ENCODE peak calls at places on chromosome 4, in five cellular contexts. One of them, this sample, is unnamed.

GRCh38 chr4:151922306-151922705 is 161.5 kb upstream of the GATB start:
- DNase-seq in SK-N-SH: no peak
- DNase-seq in GM12878: no peak
- DNase-seq in GM12891: no peak
- DNase-seq in K562: no peak
- DNase-seq in this sample: no peak

GRCh38 chr4:61461956-61462355 is 261.8 kb downstream of the ADGRL3 start:
- DNase-seq in K562: no peak
- DNase-seq in GM12878: no peak
- DNase-seq in SK-N-SH: no peak
- DNase-seq in GM12891: no peak
- DNase-seq in this sample: no peak

GRCh38 chr4:41155194-41155830 is 59.0 kb downstream of the APBB2 start:
- DNase-seq in SK-N-SH: no peak
- DNase-seq in GM12878: no peak
- DNase-seq in GM12891: no peak
- DNase-seq in K562: no peak
- DNase-seq in this sample: no peak

GRCh38 chr4:13516315-13516860 is 27.9 kb downstream of the NKX3-2 start:
- DNase-seq in GM12891: no peak
- DNase-seq in K562: no peak
- DNase-seq in GM12878: no peak
- DNase-seq in SK-N-SH: no peak
- DNase-seq in this sample: no peak

GRCh38 chr4:82688091-82688815 is 110.3 kb downstream of the SCD5 start:
- DNase-seq in SK-N-SH: no peak
- DNase-seq in GM12878: peak; percentile 7
- DNase-seq in GM12891: no peak
- DNase-seq in K562: no peak
- DNase-seq in this sample: no peak

GRCh38 chr4:27666943-27667342 is 806.3 kb downstream of the STIM2 start:
- DNase-seq in K562: peak; percentile 3
- DNase-seq in GM12891: no peak
- DNase-seq in SK-N-SH: peak; percentile 3
- DNase-seq in GM12878: no peak
- DNase-seq in this sample: no peak

GRCh38 chr4:109921384-109921808 is 8.7 kb downstream of the EGF start:
- DNase-seq in SK-N-SH: no peak
- DNase-seq in GM12891: no peak
- DNase-seq in K562: no peak
- DNase-seq in GM12878: no peak
- DNase-seq in this sample: no peak

GRCh38 chr4:97105716-97106115 is 1037.6 kb downstream of the STPG2 start:
- DNase-seq in SK-N-SH: no peak
- DNase-seq in K562: no peak
- DNase-seq in GM12878: no peak
- DNase-seq in GM12891: no peak
- DNase-seq in this sample: no peak

GRCh38 chr4:22416403-22416802 is 99.5 kb downstream of the ADGRA3 start:
- DNase-seq in SK-N-SH: no peak
- DNase-seq in GM12878: no peak
- DNase-seq in K562: no peak
- DNase-seq in GM12891: no peak
- DNase-seq in this sample: no peak

GRCh38 chr4:170736710-170737109 is 647.0 kb upstream of the AADAT start:
- DNase-seq in GM12891: no peak
- DNase-seq in SK-N-SH: no peak
- DNase-seq in K562: no peak
- DNase-seq in GM12878: no peak
- DNase-seq in this sample: no peak

GRCh38 chr4:167185465-167185864 is 48.8 kb downstream of the SPOCK3 start:
- DNase-seq in GM12878: no peak
- DNase-seq in K562: no peak
- DNase-seq in SK-N-SH: no peak
- DNase-seq in GM12891: no peak
- DNase-seq in this sample: no peak

GRCh38 chr4:111781611-111782010 is 363.6 kb upstream of the FAM241A start:
- DNase-seq in GM12878: no peak
- DNase-seq in GM12891: no peak
- DNase-seq in SK-N-SH: no peak
- DNase-seq in K562: no peak
- DNase-seq in this sample: no peak

GRCh38 chr4:33722254-33722653 is 2522.1 kb downstream of the ARAP2 start:
- DNase-seq in GM12891: no peak
- DNase-seq in K562: no peak
- DNase-seq in SK-N-SH: no peak
- DNase-seq in GM12878: no peak
- DNase-seq in this sample: no peak

GRCh38 chr4:144787365-144788263 is 141.7 kb downstream of the HHIP start:
- DNase-seq in GM12891: no peak
- DNase-seq in GM12878: no peak
- DNase-seq in SK-N-SH: peak; percentile 22
- DNase-seq in K562: peak; percentile 23
- DNase-seq in this sample: peak; percentile 1

GRCh38 chr4:176779421-176779820 is 13.3 kb downstream of the VEGFC start:
- DNase-seq in GM12878: no peak
- DNase-seq in K562: no peak
- DNase-seq in SK-N-SH: no peak
- DNase-seq in GM12891: no peak
- DNase-seq in this sample: no peak

GRCh38 chr4:85956296-85956955 is 403.4 kb downstream of the MAPK10 start:
- DNase-seq in GM12878: no peak
- DNase-seq in K562: no peak
- DNase-seq in GM12891: no peak
- DNase-seq in SK-N-SH: no peak
- DNase-seq in this sample: no peak

GRCh38 chr4:85952518-85952917 is 407.3 kb downstream of the MAPK10 start:
- DNase-seq in K562: no peak
- DNase-seq in GM12891: no peak
- DNase-seq in GM12878: no peak
- DNase-seq in SK-N-SH: no peak
- DNase-seq in this sample: no peak

GRCh38 chr4:85952982-85953650 is 406.7 kb downstream of the MAPK10 start:
- DNase-seq in K562: no peak
- DNase-seq in GM12891: no peak
- DNase-seq in SK-N-SH: no peak
- DNase-seq in GM12878: no peak
- DNase-seq in this sample: no peak

GRCh38 chr4:85955614-85956295 is 404.1 kb downstream of the MAPK10 start:
- DNase-seq in GM12891: no peak
- DNase-seq in GM12878: no peak
- DNase-seq in K562: peak; percentile 13
- DNase-seq in SK-N-SH: no peak
- DNase-seq in this sample: no peak

GRCh38 chr4:85953651-85954018 is 406.2 kb downstream of the MAPK10 start:
- DNase-seq in GM12878: no peak
- DNase-seq in SK-N-SH: no peak
- DNase-seq in GM12891: no peak
- DNase-seq in K562: no peak
- DNase-seq in this sample: no peak
- TF ChIP-seq TAF1 in GM12878: no peak
- TF ChIP-seq TAF1 in SK-N-SH: no peak
- TF ChIP-seq TAF1 in GM12891: no peak
- TF ChIP-seq TAF1 in K562: no peak
- TF ChIP-seq TAF1 in this sample: no peak

GRCh38 chr4:89558147-89558546 is 250.5 kb upstream of the GPRIN3 start:
- DNase-seq in GM12878: no peak
- DNase-seq in GM12891: no peak
- DNase-seq in SK-N-SH: no peak
- DNase-seq in K562: no peak
- DNase-seq in this sample: no peak

GRCh38 chr4:89562715-89563114 is 255.1 kb upstream of the GPRIN3 start:
- DNase-seq in GM12891: no peak
- DNase-seq in SK-N-SH: no peak
- DNase-seq in GM12878: no peak
- DNase-seq in K562: no peak
- DNase-seq in this sample: no peak

GRCh38 chr4:89563431-89563830 is 255.8 kb upstream of the GPRIN3 start:
- DNase-seq in K562: no peak
- DNase-seq in GM12891: no peak
- DNase-seq in SK-N-SH: no peak
- DNase-seq in GM12878: no peak
- DNase-seq in this sample: no peak

GRCh38 chr4:89556596-89557305 is 249.2 kb upstream of the GPRIN3 start:
- DNase-seq in GM12891: no peak
- DNase-seq in K562: no peak
- DNase-seq in SK-N-SH: no peak
- DNase-seq in GM12878: no peak
- DNase-seq in this sample: no peak

DNA sequence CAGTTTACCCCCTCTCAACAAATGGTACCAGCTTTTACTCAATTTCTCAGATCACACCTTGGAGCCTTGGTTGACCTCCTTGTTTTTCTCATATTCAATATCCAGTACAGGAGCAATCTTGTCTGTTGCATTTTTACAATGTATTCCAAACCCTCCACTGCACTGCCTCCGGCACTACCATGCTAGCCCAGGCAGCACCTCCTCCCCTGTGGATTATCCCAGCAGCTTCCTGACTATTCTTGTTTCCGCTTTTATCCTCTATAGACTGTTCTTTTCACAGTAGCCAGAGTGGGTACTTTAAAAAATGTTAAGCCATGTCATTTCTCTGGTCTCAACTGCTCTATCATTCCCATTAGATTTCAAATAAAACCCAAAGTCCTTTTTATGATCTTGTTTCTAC is 253.5 kb upstream of the GPRIN3 start:
- DNase-seq in SK-N-SH: no peak
- DNase-seq in GM12878: no peak
- DNase-seq in GM12891: no peak
- DNase-seq in K562: no peak
- DNase-seq in this sample: no peak
- TF ChIP-seq TAF1 in SK-N-SH: no peak
- TF ChIP-seq TAF1 in GM12878: no peak
- TF ChIP-seq TAF1 in GM12891: no peak
- TF ChIP-seq TAF1 in K562: no peak
- TF ChIP-seq TAF1 in this sample: no peak

DNA sequence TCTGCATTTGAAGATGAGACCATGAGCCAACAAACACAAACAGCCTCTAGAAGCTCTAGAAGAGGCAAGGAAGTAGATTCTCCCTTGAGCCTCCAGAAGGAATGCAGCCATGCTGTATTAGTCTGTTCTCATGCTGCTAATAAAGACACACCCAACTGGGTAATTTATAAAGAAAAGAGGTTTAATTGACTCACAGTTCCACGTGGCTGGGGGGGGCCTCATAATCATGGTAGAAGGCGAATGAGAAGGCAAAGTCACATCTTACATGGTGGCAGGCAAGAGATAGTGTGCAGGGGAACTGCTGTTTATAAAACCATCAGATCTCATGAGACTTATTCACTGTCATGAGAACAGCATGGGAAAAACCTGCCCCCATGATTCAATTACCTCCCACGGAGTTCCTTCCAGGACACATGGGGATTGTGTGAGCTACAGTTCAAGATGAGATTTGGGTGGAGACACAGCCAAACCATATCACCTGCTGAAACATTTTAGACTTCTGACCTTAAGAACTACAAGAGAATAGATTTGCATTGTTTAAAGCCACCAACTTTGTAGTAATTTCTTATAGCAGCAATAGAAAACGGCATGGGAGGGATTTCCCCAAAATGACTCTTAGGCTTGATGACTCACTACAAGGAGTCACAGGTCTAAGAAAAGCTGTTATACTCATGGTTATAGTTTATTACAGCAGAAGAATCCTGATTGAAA is 284.4 kb upstream of the SFRP2 start:
- DNase-seq in GM12878: no peak
- DNase-seq in K562: no peak
- DNase-seq in GM12891: no peak
- DNase-seq in SK-N-SH: no peak
- DNase-seq in this sample: no peak
- TF ChIP-seq TAF1 in GM12878: no peak
- TF ChIP-seq TAF1 in K562: no peak
- TF ChIP-seq TAF1 in GM12891: no peak
- TF ChIP-seq TAF1 in SK-N-SH: no peak
- TF ChIP-seq TAF1 in this sample: no peak

DNA sequence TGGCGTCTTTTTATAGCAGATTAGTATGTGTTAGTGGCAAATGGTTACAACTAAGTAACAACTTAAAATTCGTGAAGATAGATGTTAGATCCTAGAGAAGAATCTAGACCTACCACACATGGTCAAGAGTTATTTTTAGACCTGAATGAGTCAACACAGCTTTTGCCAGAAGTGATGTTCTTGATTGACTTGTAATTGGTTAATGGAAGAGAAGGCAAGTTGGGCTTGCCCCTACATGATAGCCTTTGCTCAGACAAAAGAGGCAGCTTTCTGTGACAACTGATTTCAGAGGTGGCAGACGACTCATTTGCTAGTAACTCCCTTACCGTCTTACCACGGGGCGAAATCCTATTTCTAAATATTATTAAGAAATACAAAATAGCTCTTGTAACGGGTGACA is 4.9 kb downstream of the CPE start:
- DNase-seq in GM12891: no peak
- DNase-seq in GM12878: no peak
- DNase-seq in SK-N-SH: no peak
- DNase-seq in K562: no peak
- DNase-seq in this sample: no peak
- TF ChIP-seq TAF1 in GM12891: no peak
- TF ChIP-seq TAF1 in GM12878: no peak
- TF ChIP-seq TAF1 in SK-N-SH: no peak
- TF ChIP-seq TAF1 in K562: no peak
- TF ChIP-seq TAF1 in this sample: no peak

GRCh38 chr4:67130411-67130810 is 414.9 kb downstream of the CENPC start:
- DNase-seq in K562: no peak
- DNase-seq in SK-N-SH: no peak
- DNase-seq in GM12891: no peak
- DNase-seq in GM12878: no peak
- DNase-seq in this sample: no peak

GRCh38 chr4:67131224-67131623 is 414.1 kb downstream of the CENPC start:
- DNase-seq in K562: no peak
- DNase-seq in GM12891: no peak
- DNase-seq in SK-N-SH: no peak
- DNase-seq in GM12878: no peak
- DNase-seq in this sample: peak; percentile 0

DNA sequence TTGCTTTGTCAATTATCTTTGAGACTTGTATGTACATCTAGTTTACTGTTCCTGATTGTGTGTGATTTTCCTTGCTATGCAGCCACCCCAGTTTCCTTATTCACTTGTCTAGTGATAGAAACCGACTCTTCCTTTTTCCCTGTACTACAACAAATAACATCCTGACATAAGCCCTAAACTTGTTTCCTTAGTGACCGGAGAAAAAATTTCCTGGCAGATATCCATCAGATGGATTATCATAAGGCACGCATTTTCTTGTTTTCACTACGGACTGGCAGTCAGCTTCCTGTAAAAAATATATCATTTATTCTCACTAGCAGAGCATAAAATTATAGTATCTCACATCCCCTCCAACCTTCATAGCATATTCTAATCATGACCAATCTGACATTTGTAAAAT is 410.7 kb downstream of the CENPC start:
- DNase-seq in GM12878: no peak
- DNase-seq in K562: no peak
- DNase-seq in GM12891: no peak
- DNase-seq in SK-N-SH: no peak
- DNase-seq in this sample: no peak
- TF ChIP-seq TAF1 in GM12878: no peak
- TF ChIP-seq TAF1 in K562: no peak
- TF ChIP-seq TAF1 in GM12891: no peak
- TF ChIP-seq TAF1 in SK-N-SH: no peak
- TF ChIP-seq TAF1 in this sample: no peak